ENCODE peak calls at places on chromosomes 4 and X, in seven cellular contexts. R is K562, I is HCT116, Q is HepG2, H is H1, V is SK-N-SH, L is GM12878. P is an unnamed sample.
A peak's percentile ranks its signal among the peaks of the same experiment; 100 is the strongest.

GRCh38 chrX:123753656-123754350 is 21.0 kb upstream of the THOC2 start:
- DNase-seq in R (no peak), I (no peak), Q (no peak), H (no peak), V (no peak), L (no peak), P (no peak)

GRCh38 chrX:39779952-39780783 is 317.6 kb downstream of the BCOR start:
- DNase-seq in R (no peak), I (no peak), Q (no peak), H (no peak), V (no peak), L (no peak), P (no peak)

GRCh38 chr4:143025111-143025704 is 159.5 kb upstream of the USP38 start:
- DNase-seq in R (no peak), I (peak; percentile 50), Q (peak; percentile 9), H (no peak), V (no peak), L (no peak), P (peak; percentile 42)

GRCh38 chrX:153400146-153401132 is 711 bp downstream of the PNMA6E start:
- DNase-seq in R (peak; percentile 83), I (peak; percentile 35), Q (peak; percentile 29), H (peak; percentile 86), V (peak; percentile 88), L (no peak), P (peak; percentile 45)

GRCh38 chr4:52546449-52546848 is 112.7 kb downstream of the USP46 start:
- DNase-seq in R (no peak), I (no peak), Q (no peak), H (no peak), V (peak; percentile 14), L (no peak), P (no peak)

GRCh38 chrX:120001787-120002186 is 58.2 kb upstream of the NKAP start:
- DNase-seq in R (no peak), I (no peak), Q (no peak), H (no peak), V (no peak), L (no peak), P (no peak)

GRCh38 chr4:25350561-25350960 is 26.5 kb upstream of the ANAPC4 start:
- DNase-seq in R (no peak), I (no peak), Q (no peak), H (no peak), V (no peak), L (no peak), P (no peak)

GRCh38 chr4:138003248-138003647 is 238.9 kb downstream of the SLC7A11 start:
- DNase-seq in R (no peak), I (no peak), Q (no peak), H (no peak), V (no peak), L (no peak), P (no peak)

GRCh38 chr4:1463088-1463926 is 57.1 kb upstream of the NKX1-1 start:
- DNase-seq in R (no peak), I (no peak), Q (no peak), H (no peak), V (peak; percentile 33), L (no peak), P (no peak)

GRCh38 chr4:30553721-30554120 is 166.4 kb upstream of the PCDH7 start:
- DNase-seq in R (no peak), I (no peak), Q (no peak), H (no peak), V (no peak), L (no peak), P (no peak)

GRCh38 chr4:5747746-5748365 is 36.9 kb downstream of the EVC start:
- DNase-seq in R (no peak), I (no peak), Q (no peak), H (no peak), V (no peak), L (no peak), P (no peak)

GRCh38 chr4:145520172-145520571 is 38.5 kb downstream of the SMAD1 start:
- DNase-seq in R (no peak), I (no peak), Q (no peak), H (no peak), V (no peak), L (no peak), P (no peak)

GRCh38 chr4:3786196-3786869 is 20.1 kb downstream of the ADRA2C start:
- DNase-seq in R (no peak), I (no peak), Q (peak; percentile 59), H (no peak), V (peak; percentile 93), L (no peak), P (peak; percentile 71)

GRCh38 chrX:29471829-29472228 is 743.5 kb upstream of the MAGEB2 start:
- DNase-seq in R (no peak), I (no peak), Q (no peak), H (no peak), V (no peak), L (no peak), P (no peak)

GRCh38 chr4:55397024-55397520 is 1.3 kb downstream of the TMEM165 start:
- DNase-seq in R (no peak), I (no peak), Q (no peak), H (no peak), V (peak; percentile 57), L (no peak), P (no peak)

DNA sequence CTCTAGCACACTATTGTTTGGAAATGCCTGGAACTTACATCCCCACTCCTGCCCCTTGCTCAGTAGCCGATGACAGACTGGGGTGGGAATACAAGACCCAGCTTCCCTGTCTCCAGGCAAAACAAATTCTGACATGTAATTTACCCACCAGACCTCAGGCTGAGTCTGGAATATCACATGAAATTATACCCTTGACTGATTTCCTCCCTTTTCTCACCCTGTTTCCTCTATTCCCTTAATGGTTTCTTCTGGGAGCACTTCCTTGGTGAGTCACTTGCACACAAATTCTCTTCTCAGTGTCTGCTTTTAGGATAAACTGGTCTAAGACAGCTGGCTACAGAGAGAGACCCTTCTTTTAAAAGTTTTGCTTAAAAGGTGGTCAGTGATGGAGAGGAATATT is 65.8 kb upstream of the DIPK2B start:
- DNase-seq in R (no peak), I (no peak), Q (no peak), H (no peak), V (no peak), L (no peak), P (no peak)
- TF ChIP-seq JUND in R (no peak), I (no peak), Q (no peak), H (no peak), V (no peak), L (no peak), P (no peak)

DNA sequence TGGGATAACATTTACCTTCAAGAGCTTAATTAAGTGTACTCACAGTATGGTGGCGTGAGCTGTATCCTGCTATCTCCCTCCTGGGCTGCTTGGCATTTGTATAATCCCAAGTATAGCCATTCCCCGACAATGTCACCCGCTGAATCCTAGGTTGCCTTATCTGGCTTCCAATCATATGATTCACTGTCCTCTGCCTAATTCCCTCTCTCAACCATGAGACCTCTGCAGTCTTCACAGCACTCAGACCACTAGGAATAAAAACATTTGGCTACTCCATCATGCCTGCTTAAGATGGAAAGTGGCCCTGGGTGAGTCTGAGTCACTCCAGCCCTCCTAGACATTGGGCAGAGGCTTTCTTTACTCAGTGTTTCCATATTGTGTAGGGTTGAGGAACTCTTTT is 28.9 kb upstream of the WDFY3 start:
- DNase-seq in R (no peak), I (no peak), Q (no peak), H (no peak), V (no peak), L (no peak), P (no peak)
- TF ChIP-seq JUND in R (no peak), I (no peak), Q (no peak), H (no peak), V (peak; percentile 29), L (no peak), P (no peak)

DNA sequence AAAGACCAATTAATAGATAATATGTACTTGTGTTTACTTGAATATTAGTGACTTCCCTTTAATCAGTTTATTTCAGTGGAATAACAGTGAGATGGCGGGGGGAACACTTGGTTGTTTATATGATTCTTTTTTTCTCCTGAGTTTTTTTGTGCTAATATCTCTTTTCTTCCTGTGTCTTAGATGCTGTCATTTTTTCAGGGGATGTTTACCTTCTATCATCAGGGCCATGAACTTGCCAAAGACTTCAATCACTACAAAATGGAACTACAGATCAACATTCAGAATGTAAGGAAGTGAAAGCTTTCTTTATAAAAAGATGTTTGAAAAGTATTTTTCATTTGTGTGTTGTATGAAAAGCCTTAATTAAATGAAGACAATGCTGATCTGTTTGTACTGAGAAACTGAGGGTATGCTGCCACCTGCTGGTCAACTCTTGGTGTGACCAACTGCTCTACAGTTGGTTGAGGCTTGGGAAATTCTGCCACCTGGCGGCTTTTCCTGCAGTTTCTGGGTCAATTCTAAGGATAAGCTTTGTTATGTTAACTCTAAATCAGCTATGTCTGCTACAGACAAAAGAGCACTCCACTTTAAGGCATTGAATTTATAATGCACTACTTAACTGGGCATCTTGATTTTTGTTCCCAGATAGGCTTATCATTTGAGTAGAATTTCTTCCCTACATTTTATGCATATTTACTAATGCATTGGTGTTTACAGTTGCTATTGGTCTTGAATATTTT is 134.8 kb downstream of the ARHGAP10 start:
- DNase-seq in R (peak; percentile 81), I (peak; percentile 81), Q (peak; percentile 78), H (peak; percentile 94), V (peak; percentile 72), L (peak; percentile 66), P (peak; percentile 85)
- TF ChIP-seq JUND in R (no peak), I (no peak), Q (no peak), H (peak; percentile 58), V (no peak), L (no peak), P (no peak)

GRCh38 chrX:22121161-22121560 is 89.0 kb downstream of the PHEX start:
- DNase-seq in R (no peak), I (no peak), Q (no peak), H (no peak), V (no peak), L (no peak), P (no peak)

GRCh38 chrX:22116585-22117546 is 84.7 kb downstream of the PHEX start:
- DNase-seq in R (no peak), I (no peak), Q (no peak), H (no peak), V (no peak), L (no peak), P (peak; percentile 83)

GRCh38 chrX:22124098-22124497 is 92.0 kb downstream of the PHEX start:
- DNase-seq in R (no peak), I (no peak), Q (no peak), H (no peak), V (no peak), L (no peak), P (no peak)

GRCh38 chrX:22122510-22122909 is 90.4 kb downstream of the PHEX start:
- DNase-seq in R (no peak), I (no peak), Q (no peak), H (no peak), V (no peak), L (no peak), P (no peak)

DNA sequence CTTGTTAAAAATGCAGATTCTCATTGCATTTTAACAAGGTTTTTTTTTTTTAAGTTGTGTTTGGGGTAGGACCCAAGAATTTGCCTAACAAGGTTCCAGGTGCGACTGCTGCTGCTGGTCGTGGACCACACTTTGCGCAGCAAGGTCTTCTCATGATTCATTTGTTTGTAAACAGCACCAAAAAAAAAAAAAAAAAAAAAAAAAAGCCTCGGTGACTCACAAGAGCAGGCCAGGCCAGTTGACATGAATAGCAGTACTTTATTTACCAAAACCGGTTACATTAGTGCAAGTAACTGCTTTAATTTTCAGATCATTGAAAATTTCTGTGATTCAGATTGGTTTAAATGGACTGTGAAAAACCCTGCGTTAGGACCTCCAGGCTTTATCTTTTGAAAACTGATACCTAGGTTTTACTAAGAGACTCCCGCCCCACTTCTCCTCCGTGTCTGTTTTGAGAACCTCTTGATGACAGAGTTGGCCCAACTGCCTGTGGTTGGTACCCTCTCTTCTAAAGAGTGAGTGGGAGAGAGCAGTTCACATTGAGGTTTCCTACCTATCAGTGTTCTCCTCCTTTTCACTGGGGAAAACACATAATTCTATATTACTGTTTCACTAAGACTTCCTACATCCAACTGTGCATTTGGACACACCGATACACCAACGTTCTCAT is 86.2 kb downstream of the PHEX start:
- DNase-seq in R (no peak), I (no peak), Q (no peak), H (no peak), V (no peak), L (no peak), P (no peak)
- TF ChIP-seq JUND in R (no peak), I (no peak), Q (no peak), H (no peak), V (no peak), L (no peak), P (no peak)

P was measured in T47D.